ENCODE peak calls at places on chromosomes 4 and X, in ten cellular contexts. Y is activated naive CD4-positive, alpha-beta T cell treated with anti-CD3 and anti-CD28 coated beads for 36 hours; W is HuH-7.5; C is germinal center; B is nucleus accumbens; F is mucosa of descending colon; V is Ammon's horn; O is NCI-H2171 treated with DMSO at 0.1 percent for 48 hours; G is activated CD4-positive, alpha-beta T cell treated with anti-CD3 and anti-CD28 coated beads for 48 hours; K is cardiac muscle cell. N is an unnamed sample.

GRCh38 chr4:156764145-156764544 is 207.5 kb downstream of the PDGFC start:
- DNase-seq in B (no peak), F (no peak), W (no peak), K (peak; percentile 51), G (no peak), Y (no peak), C (no peak), O (no peak), V (no peak), N (no peak)

GRCh38 chr4:48341776-48342558 is 638 bp downstream of the SLAIN2 start:
- DNase-seq in B (peak; percentile 72), C (peak; percentile 51), V (peak; percentile 62), Y (peak; percentile 52), O (peak; percentile 42), W (peak; percentile 22), F (peak; percentile 82), G (peak; percentile 62), K (peak; percentile 48), N (peak; percentile 39)

GRCh38 chr4:57303012-57303751 is 193.0 kb upstream of the IGFBP7 start:
- DNase-seq in Y (no peak), G (no peak), K (peak; percentile 3), O (no peak), V (peak; percentile 27), F (no peak), B (no peak), W (no peak), C (no peak), N (no peak)

GRCh38 chr4:109408711-109409110 is 24.9 kb upstream of the SEC24B start:
- DNase-seq in W (no peak), F (no peak), O (no peak), G (no peak), Y (no peak), K (no peak), C (no peak), B (no peak), V (no peak), N (no peak)

GRCh38 chr4:7287918-7288280 is 95.6 kb downstream of the SORCS2 start:
- DNase-seq in F (no peak), Y (no peak), W (no peak), B (no peak), G (no peak), V (no peak), O (no peak), C (no peak), K (no peak), N (no peak)

GRCh38 chr4:53541577-53542206 is 49.6 kb downstream of the LNX1 start:
- DNase-seq in Y (no peak), F (no peak), B (no peak), C (no peak), V (no peak), W (no peak), O (peak; percentile 75), G (no peak), K (peak; percentile 88), N (no peak)

GRCh38 chr4:72568959-72569718 is at the start of gene ADAMTS3:
- DNase-seq in B (peak; percentile 33), Y (peak; percentile 13), V (peak; percentile 40), O (peak; percentile 2), C (peak; percentile 9), G (peak; percentile 6), W (peak; percentile 39), K (peak; percentile 86), F (peak; percentile 56), N (no peak)

GRCh38 chr4:165426331-165426730 is 47.5 kb downstream of the CPE start:
- DNase-seq in O (no peak), F (no peak), V (no peak), W (no peak), C (no peak), Y (no peak), B (no peak), G (no peak), K (no peak), N (peak; percentile 66)

GRCh38 chr4:71687057-71687456 is 96.8 kb downstream of the GC start:
- DNase-seq in G (no peak), W (no peak), Y (no peak), V (no peak), C (no peak), O (no peak), F (no peak), B (no peak), K (no peak), N (no peak)

GRCh38 chrX:148942754-148943153 is 442.3 kb downstream of the AFF2 start:
- DNase-seq in O (no peak), V (no peak), F (no peak), C (no peak), W (no peak), K (no peak), G (no peak), B (no peak), Y (no peak), N (no peak)

GRCh38 chr4:123364906-123365305 is 31.7 kb upstream of the SPRY1 start:
- DNase-seq in V (no peak), C (no peak), W (no peak), F (no peak), Y (no peak), K (no peak), B (no peak), O (no peak), G (no peak), N (no peak)

GRCh38 chr4:96652158-96652557 is 812.3 kb downstream of the PDHA2 start:
- DNase-seq in B (no peak), W (no peak), K (no peak), V (no peak), F (no peak), Y (no peak), G (no peak), O (no peak), C (no peak), N (no peak)

GRCh38 chr4:75733369-75733768 is 9.0 kb downstream of the USO1 start:
- DNase-seq in B (no peak), O (no peak), C (no peak), F (no peak), V (no peak), W (no peak), G (no peak), Y (no peak), K (no peak), N (no peak)

GRCh38 chr4:37675587-37676290 is 10.4 kb downstream of the RELL1 start:
- DNase-seq in W (no peak), C (peak; percentile 59), G (no peak), Y (peak; percentile 18), B (no peak), K (no peak), F (no peak), O (no peak), V (no peak), N (no peak)

GRCh38 chrX:153731117-153731844 is 6.6 kb downstream of the ABCD1 start:
- DNase-seq in C (no peak), F (no peak), V (no peak), B (no peak), W (no peak), O (no peak), K (peak; percentile 63), Y (no peak), G (no peak), N (no peak)

GRCh38 chrX:120736989-120737388 is 107.1 kb upstream of the C1GALT1C1 start:
- DNase-seq in W (no peak), F (no peak), G (no peak), O (no peak), K (no peak), Y (peak; percentile 21), B (no peak), V (no peak), C (no peak), N (no peak)